ENCODE peak calls at places on chromosomes 6 and 20, in seven cellular contexts. F is adrenal gland, S is uterus, T is upper lobe of left lung, V is sigmoid colon, E is transverse colon, I is spleen. W is an unnamed sample. For H3K4me1, the result is how much of the 10 kb centered on the place peaks cover.

GRCh38 chr6:111478064-111478476 is 4.9 kb downstream of the REV3L start:
- DNase-seq in E (no peak), I (no peak), F (no peak), T (no peak), S (no peak), V (no peak), W (no peak)

GRCh38 chr6:16352258-16352635 is 113.9 kb downstream of the GMPR start:
- DNase-seq in T (no peak), V (no peak), F (no peak), E (no peak), I (no peak), S (no peak), W (no peak)

GRCh38 chr20:64139200-64140081 is 24.8 kb upstream of the MYT1 start:
- DNase-seq in I (peak), E (no peak), T (no peak), S (no peak), V (peak), F (peak), W (no peak)

GRCh38 chr20:13960525-13960924 is 29.9 kb downstream of the SEL1L2 start:
- DNase-seq in T (no peak), I (no peak), F (no peak), E (no peak), V (no peak), S (no peak), W (no peak)

GRCh38 chr6:90758741-90759140 is 171.9 kb upstream of the MAP3K7 start:
- DNase-seq in E (no peak), T (no peak), I (no peak), F (no peak), S (no peak), V (no peak), W (no peak)

GRCh38 chr20:63775096-63775978 is 35.8 kb downstream of the SLC2A4RG start:
- DNase-seq in E (no peak), I (no peak), V (no peak), F (peak), T (peak), S (peak), W (no peak)

GRCh38 chr6:12060780-12061619 is 48.9 kb downstream of the HIVEP1 start:
- DNase-seq in F (peak), V (peak), T (peak), I (peak), S (peak), E (peak), W (peak)

GRCh38 chr20:35180266-35180665 is 8.4 kb downstream of the PROCR start:
- DNase-seq in V (no peak), T (no peak), E (no peak), I (no peak), S (no peak), F (no peak), W (peak)

GRCh38 chr6:25743868-25744267 is 10.7 kb upstream of the SLC17A4 start:
- DNase-seq in E (no peak), S (no peak), V (no peak), F (no peak), I (no peak), T (no peak), W (no peak)

GRCh38 chr6:2659882-2660281 is 90.8 kb downstream of the MYLK4 start:
- DNase-seq in T (no peak), V (no peak), E (no peak), F (no peak), I (no peak), S (no peak), W (no peak)

GRCh38 chr6:8080338-8081151 is 16.4 kb upstream of the BLOC1S5 start:
- DNase-seq in S (no peak), T (no peak), V (no peak), I (no peak), E (no peak), F (no peak), W (no peak)

GRCh38 chr6:71139249-71139648 is 149.4 kb upstream of the OGFRL1 start:
- DNase-seq in S (no peak), V (no peak), T (no peak), E (no peak), I (no peak), F (no peak), W (no peak)

GRCh38 chr6:14441371-14441781 is 323.8 kb downstream of the CD83 start:
- DNase-seq in V (peak), I (no peak), F (no peak), T (no peak), E (no peak), S (peak), W (no peak)

GRCh38 chr6:34514593-34515472 is 41.3 kb downstream of the SPDEF start:
- DNase-seq in T (peak), E (no peak), F (no peak), V (peak), S (peak), I (peak), W (peak)

GRCh38 chr20:31717478-31717946 is 5.2 kb downstream of the BCL2L1 start:
- DNase-seq in E (no peak), F (no peak), V (no peak), I (no peak), S (no peak), T (no peak), W (no peak)

GRCh38 chr6:138944412-138944811 is 43.6 kb downstream of the REPS1 start:
- DNase-seq in S (no peak), I (no peak), E (no peak), V (no peak), F (no peak), T (no peak), W (no peak)

GRCh38 chr6:98529364-98529763 is 305.0 kb upstream of the POU3F2 start:
- DNase-seq in S (no peak), V (no peak), F (no peak), T (peak), E (no peak), I (no peak), W (no peak)

GRCh38 chr6:132764370-132764769 is 6.7 kb upstream of the VNN2 start:
- DNase-seq in I (no peak), E (no peak), S (peak), F (peak), T (no peak), V (no peak), W (no peak)

GRCh38 chr6:118768441-118768840 is 117.0 kb upstream of the CEP85L start:
- DNase-seq in S (no peak), E (no peak), T (no peak), F (no peak), V (no peak), I (no peak), W (no peak)

GRCh38 chr20:17225891-17226409 is 890 bp upstream of the PCSK2 start:
- DNase-seq in F (no peak), I (peak), V (peak), T (peak), S (no peak), E (no peak), W (peak)

GRCh38 chr20:58514321-58515239 is 619 bp downstream of the APCDD1L start:
- DNase-seq in F (no peak), S (no peak), V (peak), E (no peak), I (no peak), T (peak), W (no peak)

GRCh38 chr20:57757767-57758166 is 48.0 kb upstream of the PMEPA1 start:
- DNase-seq in T (no peak), V (no peak), F (no peak), E (no peak), S (no peak), I (no peak), W (no peak)

GRCh38 chr6:114342826-114343781 is at the start of gene HS3ST5:
- DNase-seq in V (peak), E (peak), S (no peak), T (peak), F (no peak), I (peak), W (peak)

GRCh38 chr6:41335943-41336342 is 535 bp downstream of the NCR2 start:
- DNase-seq in E (no peak), F (no peak), S (no peak), V (no peak), T (no peak), I (no peak), W (no peak)

GRCh38 chr6:41334482-41335023 is 855 bp upstream of the NCR2 start:
- DNase-seq in E (no peak), T (no peak), S (no peak), I (no peak), F (no peak), V (no peak), W (no peak)

GRCh38 chr6:41336824-41337223 is 1.4 kb downstream of the NCR2 start:
- DNase-seq in V (no peak), S (no peak), E (no peak), T (no peak), F (no peak), I (no peak), W (no peak)

GRCh38 chr6:41332842-41333736 is 2.3 kb upstream of the NCR2 start:
- DNase-seq in I (no peak), V (no peak), S (no peak), T (no peak), F (no peak), E (no peak), W (no peak)

DNA sequence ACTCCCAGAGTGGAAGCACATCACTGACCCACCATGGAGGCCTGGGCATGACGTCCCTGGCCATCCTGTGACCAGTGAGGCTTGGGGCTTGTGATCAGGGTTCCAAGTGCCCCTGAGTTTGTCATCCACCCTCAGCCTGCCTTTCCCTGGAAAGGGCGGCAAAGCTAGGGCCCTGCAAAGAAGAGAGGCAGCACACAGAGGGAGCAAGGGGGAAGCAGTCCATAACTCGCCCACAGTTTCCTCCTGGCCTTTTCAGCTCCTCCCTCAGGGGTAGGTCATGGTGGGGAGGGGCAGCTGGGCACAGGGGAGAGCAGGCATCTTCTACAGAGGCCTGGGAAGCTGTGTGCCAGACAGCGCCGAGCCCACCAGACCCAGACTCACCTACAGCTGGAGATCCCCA is at the start of gene NCR2:
- DNase-seq in I (no peak), T (no peak), F (no peak), S (no peak), V (no peak), E (no peak), W (no peak)
- H3K4me1 ChIP-seq in I (under half), T (under half), F (under half), S (under half), V (under half), E (under half), W (under half)

GRCh38 chr6:27178001-27178730 is 69.3 kb upstream of the PRSS16 start:
- DNase-seq in F (peak), I (no peak), V (peak), T (no peak), S (peak), E (peak), W (peak)
- TF ChIP-seq POLR2A in F (peak), I (no peak), V (no peak), T (no peak), S (peak), E (peak), W (peak)

GRCh38 chr6:150361876-150362275 is 6.9 kb upstream of the IYD start:
- DNase-seq in V (no peak), F (no peak), T (no peak), I (no peak), S (no peak), E (no peak), W (no peak)
- TF ChIP-seq CTCF in V (no peak), F (no peak), T (no peak), I (no peak), S (no peak), E (no peak), W (no peak)

GRCh38 chr6:137698636-137699035 is 168.4 kb upstream of the TNFAIP3 start:
- DNase-seq in S (no peak), V (peak), E (peak), T (no peak), F (no peak), I (no peak), W (no peak)
- H3K4me1 ChIP-seq in S (under half), V (under half), E (under half), T (under half), F (under half), I (under half), W (under half)

GRCh38 chr6:124960757-124961467 is 1.3 kb upstream of the RNF217 start:
- DNase-seq in I (no peak), T (no peak), S (no peak), V (no peak), F (no peak), E (no peak), W (no peak)

GRCh38 chr6:124963416-124964083 is 1.3 kb downstream of the RNF217 start:
- DNase-seq in T (no peak), I (no peak), E (no peak), S (no peak), F (peak), V (no peak), W (no peak)

GRCh38 chr6:124961468-124961783 is 811 bp upstream of the RNF217 start:
- DNase-seq in V (no peak), S (no peak), F (no peak), T (no peak), I (no peak), E (no peak), W (no peak)

GRCh38 chr6:124962617-124963415 is 579 bp downstream of the RNF217 start:
- DNase-seq in V (peak), E (peak), I (peak), S (peak), T (peak), F (peak), W (peak)

GRCh38 chr6:124961784-124962611 is at the start of gene RNF217:
- DNase-seq in V (peak), E (peak), I (peak), F (peak), S (peak), T (peak), W (peak)
- TF ChIP-seq POLR2A in V (peak), E (peak), I (no peak), F (peak), S (peak), T (no peak), W (peak)

DNA sequence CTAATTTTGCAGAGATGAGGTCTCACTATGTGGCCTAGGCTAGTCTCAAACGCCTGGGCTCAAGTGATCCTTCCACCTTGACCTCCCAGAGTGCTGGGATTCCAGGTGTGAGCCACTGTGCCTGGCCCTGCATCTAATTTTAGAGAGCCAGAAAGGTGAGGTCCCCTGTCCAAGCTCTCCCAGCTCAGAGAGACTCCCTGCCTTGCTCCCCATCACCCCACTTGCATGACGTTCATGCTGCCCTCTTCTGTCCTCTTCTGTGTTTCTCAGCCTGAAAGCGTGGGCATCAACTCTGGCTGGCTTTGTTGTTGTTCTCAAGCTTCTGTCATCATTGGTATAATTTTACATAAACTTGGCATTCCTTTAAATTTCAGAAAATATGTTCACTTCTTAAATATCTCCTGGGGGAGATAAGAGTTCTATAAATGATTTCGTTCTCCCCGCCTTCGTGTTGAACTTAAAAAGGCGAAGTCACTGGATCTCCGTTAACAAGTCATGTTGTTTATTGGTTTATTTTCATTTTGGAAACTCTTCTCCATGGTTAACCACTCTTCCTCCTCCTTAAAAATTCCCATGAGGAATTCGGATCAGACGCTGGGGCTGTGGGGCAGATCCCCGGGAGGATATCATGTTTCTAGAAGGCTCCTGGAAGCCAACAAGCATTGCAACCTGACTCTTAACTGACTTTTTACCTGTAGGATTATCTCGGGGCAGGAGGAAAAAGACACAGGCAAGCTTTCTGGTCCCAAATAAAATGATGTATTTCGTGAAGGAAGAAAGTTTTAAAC is 13.2 kb upstream of the PARD6B start:
- DNase-seq in E (no peak), S (no peak), I (no peak), T (no peak), F (no peak), V (peak), W (no peak)
- TF ChIP-seq CTCF in E (no peak), S (no peak), I (no peak), T (no peak), F (no peak), V (no peak), W (no peak)

W was measured in right lobe of liver.